ENCODE peak calls at places on chromosome 19, in ten cellular contexts. One of them, this sample, is unnamed.

GRCh38 chr19:10404888-10405808 is 1.8 kb upstream of the CDC37 start:
- DNase-seq in GM04504: no peak
- DNase-seq in PC-3: no peak
- DNase-seq in activated T-cell treated with anti-CD3 and anti-CD28 coated beads for 1 hour: no peak
- DNase-seq in AG10803: no peak
- DNase-seq in pulmonary artery endothelial cell: no peak
- DNase-seq in activated CD8-positive, alpha-beta T cell treated with anti-CD3 and anti-CD28 coated beads, Interleukin-2, amount 10 ng/mL, durations not matched to agents 7 days and 5 days: peak
- DNase-seq in activated CD4-positive, alpha-beta T cell treated with anti-CD3 and anti-CD28 coated beads for 24 hours: no peak
- DNase-seq in RWPE2: no peak
- DNase-seq in glomerular endothelial cell: no peak
- DNase-seq in this sample: no peak

GRCh38 chr19:58468216-58468839 is 1.4 kb downstream of the ZNF324 start:
- DNase-seq in glomerular endothelial cell: no peak
- DNase-seq in AG10803: no peak
- DNase-seq in activated T-cell treated with anti-CD3 and anti-CD28 coated beads for 1 hour: no peak
- DNase-seq in pulmonary artery endothelial cell: no peak
- DNase-seq in GM04504: no peak
- DNase-seq in activated CD8-positive, alpha-beta T cell treated with anti-CD3 and anti-CD28 coated beads, Interleukin-2, amount 10 ng/mL, durations not matched to agents 7 days and 5 days: no peak
- DNase-seq in RWPE2: no peak
- DNase-seq in activated CD4-positive, alpha-beta T cell treated with anti-CD3 and anti-CD28 coated beads for 24 hours: no peak
- DNase-seq in PC-3: peak
- DNase-seq in this sample: no peak

GRCh38 chr19:5987077-5987818 is 9.3 kb upstream of the RANBP3 start:
- DNase-seq in activated T-cell treated with anti-CD3 and anti-CD28 coated beads for 1 hour: peak
- DNase-seq in PC-3: peak
- DNase-seq in GM04504: peak
- DNase-seq in activated CD4-positive, alpha-beta T cell treated with anti-CD3 and anti-CD28 coated beads for 24 hours: peak
- DNase-seq in AG10803: peak
- DNase-seq in activated CD8-positive, alpha-beta T cell treated with anti-CD3 and anti-CD28 coated beads, Interleukin-2, amount 10 ng/mL, durations not matched to agents 7 days and 5 days: peak
- DNase-seq in pulmonary artery endothelial cell: peak
- DNase-seq in glomerular endothelial cell: peak
- DNase-seq in RWPE2: no peak
- DNase-seq in this sample: peak

GRCh38 chr19:6753178-6754031 is 13.8 kb downstream of the SH2D3A start:
- DNase-seq in GM04504: peak
- DNase-seq in PC-3: peak
- DNase-seq in activated CD4-positive, alpha-beta T cell treated with anti-CD3 and anti-CD28 coated beads for 24 hours: peak
- DNase-seq in glomerular endothelial cell: no peak
- DNase-seq in pulmonary artery endothelial cell: no peak
- DNase-seq in AG10803: peak
- DNase-seq in RWPE2: no peak
- DNase-seq in activated CD8-positive, alpha-beta T cell treated with anti-CD3 and anti-CD28 coated beads, Interleukin-2, amount 10 ng/mL, durations not matched to agents 7 days and 5 days: peak
- DNase-seq in activated T-cell treated with anti-CD3 and anti-CD28 coated beads for 1 hour: peak
- DNase-seq in this sample: peak

GRCh38 chr19:10228925-10229324 is 2.2 kb downstream of the S1PR2 start:
- DNase-seq in AG10803: peak
- DNase-seq in activated CD4-positive, alpha-beta T cell treated with anti-CD3 and anti-CD28 coated beads for 24 hours: no peak
- DNase-seq in PC-3: peak
- DNase-seq in activated T-cell treated with anti-CD3 and anti-CD28 coated beads for 1 hour: no peak
- DNase-seq in pulmonary artery endothelial cell: no peak
- DNase-seq in RWPE2: no peak
- DNase-seq in glomerular endothelial cell: no peak
- DNase-seq in activated CD8-positive, alpha-beta T cell treated with anti-CD3 and anti-CD28 coated beads, Interleukin-2, amount 10 ng/mL, durations not matched to agents 7 days and 5 days: peak
- DNase-seq in GM04504: no peak
- DNase-seq in this sample: peak

GRCh38 chr19:48656840-48657474 is 11.0 kb upstream of the CA11 start:
- DNase-seq in pulmonary artery endothelial cell: no peak
- DNase-seq in RWPE2: no peak
- DNase-seq in activated CD4-positive, alpha-beta T cell treated with anti-CD3 and anti-CD28 coated beads for 24 hours: no peak
- DNase-seq in GM04504: peak
- DNase-seq in PC-3: peak
- DNase-seq in AG10803: peak
- DNase-seq in activated T-cell treated with anti-CD3 and anti-CD28 coated beads for 1 hour: no peak
- DNase-seq in glomerular endothelial cell: no peak
- DNase-seq in activated CD8-positive, alpha-beta T cell treated with anti-CD3 and anti-CD28 coated beads, Interleukin-2, amount 10 ng/mL, durations not matched to agents 7 days and 5 days: no peak
- DNase-seq in this sample: no peak

GRCh38 chr19:56839665-56840451 is 668 bp downstream of the PEG3 start:
- DNase-seq in activated CD4-positive, alpha-beta T cell treated with anti-CD3 and anti-CD28 coated beads for 24 hours: no peak
- DNase-seq in glomerular endothelial cell: no peak
- DNase-seq in pulmonary artery endothelial cell: peak
- DNase-seq in AG10803: peak
- DNase-seq in GM04504: no peak
- DNase-seq in RWPE2: peak
- DNase-seq in PC-3: peak
- DNase-seq in activated CD8-positive, alpha-beta T cell treated with anti-CD3 and anti-CD28 coated beads, Interleukin-2, amount 10 ng/mL, durations not matched to agents 7 days and 5 days: no peak
- DNase-seq in activated T-cell treated with anti-CD3 and anti-CD28 coated beads for 1 hour: no peak
- DNase-seq in this sample: no peak

GRCh38 chr19:35718345-35719041 is 690 bp downstream of the KMT2B start:
- DNase-seq in activated T-cell treated with anti-CD3 and anti-CD28 coated beads for 1 hour: peak
- DNase-seq in glomerular endothelial cell: no peak
- DNase-seq in PC-3: peak
- DNase-seq in pulmonary artery endothelial cell: no peak
- DNase-seq in AG10803: peak
- DNase-seq in activated CD4-positive, alpha-beta T cell treated with anti-CD3 and anti-CD28 coated beads for 24 hours: peak
- DNase-seq in RWPE2: peak
- DNase-seq in GM04504: no peak
- DNase-seq in activated CD8-positive, alpha-beta T cell treated with anti-CD3 and anti-CD28 coated beads, Interleukin-2, amount 10 ng/mL, durations not matched to agents 7 days and 5 days: peak
- DNase-seq in this sample: peak

GRCh38 chr19:33947565-33947964 is 150.9 kb downstream of the KCTD15 start:
- DNase-seq in pulmonary artery endothelial cell: no peak
- DNase-seq in glomerular endothelial cell: no peak
- DNase-seq in activated T-cell treated with anti-CD3 and anti-CD28 coated beads for 1 hour: no peak
- DNase-seq in AG10803: no peak
- DNase-seq in activated CD4-positive, alpha-beta T cell treated with anti-CD3 and anti-CD28 coated beads for 24 hours: no peak
- DNase-seq in GM04504: no peak
- DNase-seq in PC-3: no peak
- DNase-seq in RWPE2: no peak
- DNase-seq in activated CD8-positive, alpha-beta T cell treated with anti-CD3 and anti-CD28 coated beads, Interleukin-2, amount 10 ng/mL, durations not matched to agents 7 days and 5 days: no peak
- DNase-seq in this sample: no peak

GRCh38 chr19:29678484-29679106 is 13.3 kb downstream of the PLEKHF1 start:
- DNase-seq in activated CD4-positive, alpha-beta T cell treated with anti-CD3 and anti-CD28 coated beads for 24 hours: no peak
- DNase-seq in PC-3: no peak
- DNase-seq in GM04504: no peak
- DNase-seq in activated T-cell treated with anti-CD3 and anti-CD28 coated beads for 1 hour: no peak
- DNase-seq in pulmonary artery endothelial cell: no peak
- DNase-seq in RWPE2: no peak
- DNase-seq in glomerular endothelial cell: no peak
- DNase-seq in activated CD8-positive, alpha-beta T cell treated with anti-CD3 and anti-CD28 coated beads, Interleukin-2, amount 10 ng/mL, durations not matched to agents 7 days and 5 days: no peak
- DNase-seq in AG10803: no peak
- DNase-seq in this sample: no peak

GRCh38 chr19:37334179-37335071 is 36.5 kb upstream of the ZNF527 start:
- DNase-seq in GM04504: peak
- DNase-seq in glomerular endothelial cell: peak
- DNase-seq in activated CD4-positive, alpha-beta T cell treated with anti-CD3 and anti-CD28 coated beads for 24 hours: peak
- DNase-seq in RWPE2: peak
- DNase-seq in AG10803: peak
- DNase-seq in pulmonary artery endothelial cell: peak
- DNase-seq in activated CD8-positive, alpha-beta T cell treated with anti-CD3 and anti-CD28 coated beads, Interleukin-2, amount 10 ng/mL, durations not matched to agents 7 days and 5 days: peak
- DNase-seq in activated T-cell treated with anti-CD3 and anti-CD28 coated beads for 1 hour: peak
- DNase-seq in PC-3: no peak
- DNase-seq in this sample: peak

GRCh38 chr19:53927745-53928144 is 18.7 kb downstream of the CACNG7 start:
- DNase-seq in activated T-cell treated with anti-CD3 and anti-CD28 coated beads for 1 hour: peak
- DNase-seq in pulmonary artery endothelial cell: peak
- DNase-seq in RWPE2: no peak
- DNase-seq in activated CD8-positive, alpha-beta T cell treated with anti-CD3 and anti-CD28 coated beads, Interleukin-2, amount 10 ng/mL, durations not matched to agents 7 days and 5 days: peak
- DNase-seq in PC-3: peak
- DNase-seq in glomerular endothelial cell: no peak
- DNase-seq in GM04504: peak
- DNase-seq in AG10803: peak
- DNase-seq in activated CD4-positive, alpha-beta T cell treated with anti-CD3 and anti-CD28 coated beads for 24 hours: peak
- DNase-seq in this sample: no peak

GRCh38 chr19:41064974-41065569 is 23.2 kb upstream of the CYP2A13 start:
- DNase-seq in GM04504: peak
- DNase-seq in PC-3: peak
- DNase-seq in activated CD8-positive, alpha-beta T cell treated with anti-CD3 and anti-CD28 coated beads, Interleukin-2, amount 10 ng/mL, durations not matched to agents 7 days and 5 days: no peak
- DNase-seq in RWPE2: no peak
- DNase-seq in AG10803: peak
- DNase-seq in pulmonary artery endothelial cell: no peak
- DNase-seq in activated T-cell treated with anti-CD3 and anti-CD28 coated beads for 1 hour: no peak
- DNase-seq in activated CD4-positive, alpha-beta T cell treated with anti-CD3 and anti-CD28 coated beads for 24 hours: no peak
- DNase-seq in glomerular endothelial cell: peak
- DNase-seq in this sample: peak

GRCh38 chr19:8552810-8553209 is 24.4 kb downstream of the MYO1F start:
- DNase-seq in activated CD4-positive, alpha-beta T cell treated with anti-CD3 and anti-CD28 coated beads for 24 hours: no peak
- DNase-seq in PC-3: peak
- DNase-seq in GM04504: no peak
- DNase-seq in AG10803: peak
- DNase-seq in activated CD8-positive, alpha-beta T cell treated with anti-CD3 and anti-CD28 coated beads, Interleukin-2, amount 10 ng/mL, durations not matched to agents 7 days and 5 days: no peak
- DNase-seq in glomerular endothelial cell: no peak
- DNase-seq in activated T-cell treated with anti-CD3 and anti-CD28 coated beads for 1 hour: no peak
- DNase-seq in RWPE2: no peak
- DNase-seq in pulmonary artery endothelial cell: no peak
- DNase-seq in this sample: no peak

GRCh38 chr19:15836345-15836594 is 20.8 kb upstream of the OR10H1 start:
- DNase-seq in activated CD4-positive, alpha-beta T cell treated with anti-CD3 and anti-CD28 coated beads for 24 hours: no peak
- DNase-seq in RWPE2: no peak
- DNase-seq in activated CD8-positive, alpha-beta T cell treated with anti-CD3 and anti-CD28 coated beads, Interleukin-2, amount 10 ng/mL, durations not matched to agents 7 days and 5 days: peak
- DNase-seq in AG10803: peak
- DNase-seq in activated T-cell treated with anti-CD3 and anti-CD28 coated beads for 1 hour: peak
- DNase-seq in PC-3: no peak
- DNase-seq in GM04504: peak
- DNase-seq in glomerular endothelial cell: no peak
- DNase-seq in pulmonary artery endothelial cell: no peak
- DNase-seq in this sample: no peak

GRCh38 chr19:30686911-30687566 is 314.9 kb downstream of the ZNF536 start:
- DNase-seq in pulmonary artery endothelial cell: no peak
- DNase-seq in activated CD4-positive, alpha-beta T cell treated with anti-CD3 and anti-CD28 coated beads for 24 hours: no peak
- DNase-seq in PC-3: no peak
- DNase-seq in GM04504: no peak
- DNase-seq in AG10803: peak
- DNase-seq in activated T-cell treated with anti-CD3 and anti-CD28 coated beads for 1 hour: no peak
- DNase-seq in glomerular endothelial cell: no peak
- DNase-seq in activated CD8-positive, alpha-beta T cell treated with anti-CD3 and anti-CD28 coated beads, Interleukin-2, amount 10 ng/mL, durations not matched to agents 7 days and 5 days: no peak
- DNase-seq in RWPE2: no peak
- DNase-seq in this sample: no peak

GRCh38 chr19:54137913-54138776 is 583 bp downstream of the CNOT3 start:
- DNase-seq in activated CD8-positive, alpha-beta T cell treated with anti-CD3 and anti-CD28 coated beads, Interleukin-2, amount 10 ng/mL, durations not matched to agents 7 days and 5 days: peak
- DNase-seq in RWPE2: no peak
- DNase-seq in glomerular endothelial cell: no peak
- DNase-seq in pulmonary artery endothelial cell: no peak
- DNase-seq in GM04504: no peak
- DNase-seq in activated CD4-positive, alpha-beta T cell treated with anti-CD3 and anti-CD28 coated beads for 24 hours: no peak
- DNase-seq in AG10803: no peak
- DNase-seq in PC-3: no peak
- DNase-seq in activated T-cell treated with anti-CD3 and anti-CD28 coated beads for 1 hour: no peak
- DNase-seq in this sample: no peak

GRCh38 chr19:19134687-19135158 is 3.6 kb downstream of the TMEM161A start:
- DNase-seq in GM04504: no peak
- DNase-seq in glomerular endothelial cell: no peak
- DNase-seq in RWPE2: no peak
- DNase-seq in pulmonary artery endothelial cell: no peak
- DNase-seq in AG10803: no peak
- DNase-seq in activated CD4-positive, alpha-beta T cell treated with anti-CD3 and anti-CD28 coated beads for 24 hours: no peak
- DNase-seq in PC-3: no peak
- DNase-seq in activated T-cell treated with anti-CD3 and anti-CD28 coated beads for 1 hour: peak
- DNase-seq in activated CD8-positive, alpha-beta T cell treated with anti-CD3 and anti-CD28 coated beads, Interleukin-2, amount 10 ng/mL, durations not matched to agents 7 days and 5 days: no peak
- DNase-seq in this sample: no peak

GRCh38 chr19:18304194-18304495 is 18.7 kb downstream of the LSM4 start:
- DNase-seq in activated CD8-positive, alpha-beta T cell treated with anti-CD3 and anti-CD28 coated beads, Interleukin-2, amount 10 ng/mL, durations not matched to agents 7 days and 5 days: no peak
- DNase-seq in AG10803: no peak
- DNase-seq in GM04504: no peak
- DNase-seq in PC-3: no peak
- DNase-seq in activated T-cell treated with anti-CD3 and anti-CD28 coated beads for 1 hour: no peak
- DNase-seq in pulmonary artery endothelial cell: no peak
- DNase-seq in glomerular endothelial cell: no peak
- DNase-seq in RWPE2: no peak
- DNase-seq in activated CD4-positive, alpha-beta T cell treated with anti-CD3 and anti-CD28 coated beads for 24 hours: no peak
- DNase-seq in this sample: no peak

GRCh38 chr19:28727835-28728159 is 485.2 kb downstream of the UQCRFS1 start:
- DNase-seq in activated CD8-positive, alpha-beta T cell treated with anti-CD3 and anti-CD28 coated beads, Interleukin-2, amount 10 ng/mL, durations not matched to agents 7 days and 5 days: no peak
- DNase-seq in activated CD4-positive, alpha-beta T cell treated with anti-CD3 and anti-CD28 coated beads for 24 hours: no peak
- DNase-seq in RWPE2: no peak
- DNase-seq in AG10803: no peak
- DNase-seq in activated T-cell treated with anti-CD3 and anti-CD28 coated beads for 1 hour: no peak
- DNase-seq in GM04504: no peak
- DNase-seq in PC-3: no peak
- DNase-seq in glomerular endothelial cell: no peak
- DNase-seq in pulmonary artery endothelial cell: no peak
- DNase-seq in this sample: no peak

GRCh38 chr19:5308471-5309437 is 31.9 kb downstream of the PTPRS start:
- DNase-seq in pulmonary artery endothelial cell: peak
- DNase-seq in RWPE2: no peak
- DNase-seq in activated CD4-positive, alpha-beta T cell treated with anti-CD3 and anti-CD28 coated beads for 24 hours: no peak
- DNase-seq in GM04504: no peak
- DNase-seq in activated T-cell treated with anti-CD3 and anti-CD28 coated beads for 1 hour: no peak
- DNase-seq in PC-3: no peak
- DNase-seq in glomerular endothelial cell: no peak
- DNase-seq in activated CD8-positive, alpha-beta T cell treated with anti-CD3 and anti-CD28 coated beads, Interleukin-2, amount 10 ng/mL, durations not matched to agents 7 days and 5 days: no peak
- DNase-seq in AG10803: peak
- DNase-seq in this sample: no peak

GRCh38 chr19:35100588-35101533 is 14.8 kb upstream of the FXYD3 start:
- DNase-seq in PC-3: no peak
- DNase-seq in glomerular endothelial cell: no peak
- DNase-seq in GM04504: no peak
- DNase-seq in activated CD8-positive, alpha-beta T cell treated with anti-CD3 and anti-CD28 coated beads, Interleukin-2, amount 10 ng/mL, durations not matched to agents 7 days and 5 days: no peak
- DNase-seq in pulmonary artery endothelial cell: no peak
- DNase-seq in activated T-cell treated with anti-CD3 and anti-CD28 coated beads for 1 hour: no peak
- DNase-seq in RWPE2: no peak
- DNase-seq in AG10803: no peak
- DNase-seq in activated CD4-positive, alpha-beta T cell treated with anti-CD3 and anti-CD28 coated beads for 24 hours: no peak
- DNase-seq in this sample: no peak

GRCh38 chr19:42396248-42396541 is 6.1 kb upstream of the CNFN start:
- DNase-seq in activated T-cell treated with anti-CD3 and anti-CD28 coated beads for 1 hour: no peak
- DNase-seq in GM04504: no peak
- DNase-seq in activated CD4-positive, alpha-beta T cell treated with anti-CD3 and anti-CD28 coated beads for 24 hours: no peak
- DNase-seq in pulmonary artery endothelial cell: no peak
- DNase-seq in AG10803: no peak
- DNase-seq in activated CD8-positive, alpha-beta T cell treated with anti-CD3 and anti-CD28 coated beads, Interleukin-2, amount 10 ng/mL, durations not matched to agents 7 days and 5 days: no peak
- DNase-seq in glomerular endothelial cell: no peak
- DNase-seq in RWPE2: no peak
- DNase-seq in PC-3: no peak
- DNase-seq in this sample: no peak

GRCh38 chr19:58227964-58228583 is 640 bp upstream of the ZNF544 start:
- DNase-seq in GM04504: no peak
- DNase-seq in PC-3: no peak
- DNase-seq in activated T-cell treated with anti-CD3 and anti-CD28 coated beads for 1 hour: no peak
- DNase-seq in AG10803: no peak
- DNase-seq in RWPE2: no peak
- DNase-seq in glomerular endothelial cell: no peak
- DNase-seq in pulmonary artery endothelial cell: no peak
- DNase-seq in activated CD4-positive, alpha-beta T cell treated with anti-CD3 and anti-CD28 coated beads for 24 hours: no peak
- DNase-seq in activated CD8-positive, alpha-beta T cell treated with anti-CD3 and anti-CD28 coated beads, Interleukin-2, amount 10 ng/mL, durations not matched to agents 7 days and 5 days: no peak
- DNase-seq in this sample: no peak

GRCh38 chr19:18795540-18795939 is 4.4 kb upstream of the COMP start:
- DNase-seq in activated CD4-positive, alpha-beta T cell treated with anti-CD3 and anti-CD28 coated beads for 24 hours: no peak
- DNase-seq in GM04504: no peak
- DNase-seq in AG10803: peak
- DNase-seq in PC-3: no peak
- DNase-seq in activated T-cell treated with anti-CD3 and anti-CD28 coated beads for 1 hour: no peak
- DNase-seq in RWPE2: no peak
- DNase-seq in glomerular endothelial cell: no peak
- DNase-seq in pulmonary artery endothelial cell: no peak
- DNase-seq in activated CD8-positive, alpha-beta T cell treated with anti-CD3 and anti-CD28 coated beads, Interleukin-2, amount 10 ng/mL, durations not matched to agents 7 days and 5 days: no peak
- DNase-seq in this sample: no peak

GRCh38 chr19:34475026-34475974 is 6.3 kb upstream of the WTIP start:
- DNase-seq in PC-3: peak
- DNase-seq in GM04504: peak
- DNase-seq in AG10803: peak
- DNase-seq in glomerular endothelial cell: no peak
- DNase-seq in activated CD8-positive, alpha-beta T cell treated with anti-CD3 and anti-CD28 coated beads, Interleukin-2, amount 10 ng/mL, durations not matched to agents 7 days and 5 days: no peak
- DNase-seq in activated CD4-positive, alpha-beta T cell treated with anti-CD3 and anti-CD28 coated beads for 24 hours: no peak
- DNase-seq in pulmonary artery endothelial cell: no peak
- DNase-seq in RWPE2: no peak
- DNase-seq in activated T-cell treated with anti-CD3 and anti-CD28 coated beads for 1 hour: no peak
- DNase-seq in this sample: no peak

GRCh38 chr19:10761443-10762242 is 43.8 kb downstream of the DNM2 start:
- DNase-seq in activated CD4-positive, alpha-beta T cell treated with anti-CD3 and anti-CD28 coated beads for 24 hours: no peak
- DNase-seq in RWPE2: no peak
- DNase-seq in AG10803: no peak
- DNase-seq in activated CD8-positive, alpha-beta T cell treated with anti-CD3 and anti-CD28 coated beads, Interleukin-2, amount 10 ng/mL, durations not matched to agents 7 days and 5 days: no peak
- DNase-seq in GM04504: no peak
- DNase-seq in PC-3: no peak
- DNase-seq in activated T-cell treated with anti-CD3 and anti-CD28 coated beads for 1 hour: no peak
- DNase-seq in glomerular endothelial cell: no peak
- DNase-seq in pulmonary artery endothelial cell: no peak
- DNase-seq in this sample: no peak

GRCh38 chr19:30408734-30409301 is 36.6 kb downstream of the ZNF536 start:
- DNase-seq in activated CD4-positive, alpha-beta T cell treated with anti-CD3 and anti-CD28 coated beads for 24 hours: no peak
- DNase-seq in pulmonary artery endothelial cell: no peak
- DNase-seq in PC-3: no peak
- DNase-seq in RWPE2: no peak
- DNase-seq in activated CD8-positive, alpha-beta T cell treated with anti-CD3 and anti-CD28 coated beads, Interleukin-2, amount 10 ng/mL, durations not matched to agents 7 days and 5 days: no peak
- DNase-seq in GM04504: no peak
- DNase-seq in AG10803: no peak
- DNase-seq in glomerular endothelial cell: no peak
- DNase-seq in activated T-cell treated with anti-CD3 and anti-CD28 coated beads for 1 hour: no peak
- DNase-seq in this sample: no peak